ENCODE peak calls at places on chromosomes 13 and 19, in five cellular contexts. M, Z, V, E and K are unnamed samples.
A peak's percentile ranks its signal among the peaks of the same experiment; 100 is the strongest.

GRCh38 chr19:45173816-45174215 is 4.2 kb downstream of the TRAPPC6A start:
- DNase-seq in M (no peak), Z (peak; percentile 14), V (no peak), E (no peak), K (no peak)

GRCh38 chr19:56314018-56314583 is 538 bp downstream of the ZSCAN5A start:
- DNase-seq in M (peak; percentile 5), Z (peak; percentile 31), V (no peak), E (no peak), K (no peak)

GRCh38 chr13:86409466-86410241 is 610.4 kb upstream of the SLITRK6 start:
- DNase-seq in M (no peak), Z (no peak), V (no peak), E (no peak), K (no peak)

GRCh38 chr19:55671054-55671378 is 4.0 kb upstream of the EPN1 start:
- DNase-seq in M (no peak), Z (no peak), V (no peak), E (no peak), K (no peak)

GRCh38 chr19:11092181-11092538 is 2.9 kb downstream of the LDLR start:
- DNase-seq in M (no peak), Z (peak; percentile 76), V (peak; percentile 92), E (peak; percentile 46), K (no peak)

GRCh38 chr13:48902421-48902820 is 73.3 kb upstream of the FNDC3A start:
- DNase-seq in M (no peak), Z (peak; percentile 61), V (no peak), E (no peak), K (no peak)

GRCh38 chr19:4722671-4723464 is 774 bp downstream of the DPP9 start:
- DNase-seq in M (no peak), Z (peak; percentile 36), V (peak; percentile 36), E (no peak), K (peak; percentile 62)

GRCh38 chr19:44718441-44719261 is 19.7 kb downstream of the CEACAM16 start:
- DNase-seq in M (peak; percentile 80), Z (peak; percentile 14), V (peak; percentile 98), E (no peak), K (no peak)

GRCh38 chr13:50594276-50594970 is 249.1 kb downstream of the DLEU7 start:
- DNase-seq in M (no peak), Z (no peak), V (no peak), E (no peak), K (no peak)

GRCh38 chr19:2171349-2172145 is 7.8 kb downstream of the DOT1L start:
- DNase-seq in M (no peak), Z (no peak), V (no peak), E (peak; percentile 73), K (peak; percentile 80)

GRCh38 chr19:35063940-35064818 is 22.7 kb downstream of the HPN start:
- DNase-seq in M (no peak), Z (peak; percentile 87), V (peak; percentile 16), E (no peak), K (no peak)

GRCh38 chr19:15466851-15467733 is 2.7 kb upstream of the RASAL3 start:
- DNase-seq in M (no peak), Z (peak; percentile 96), V (peak; percentile 95), E (peak; percentile 46), K (no peak)

GRCh38 chr19:18775586-18776287 is 15.4 kb downstream of the COMP start:
- DNase-seq in M (no peak), Z (peak; percentile 60), V (no peak), E (no peak), K (no peak)

GRCh38 chr19:4831351-4832340 is at the start of gene TICAM1:
- DNase-seq in M (no peak), Z (peak; percentile 76), V (peak; percentile 78), E (peak; percentile 81), K (peak; percentile 68)

GRCh38 chr13:44915962-44916361 is 73.3 kb downstream of the NUFIP1 start:
- DNase-seq in M (no peak), Z (no peak), V (no peak), E (no peak), K (no peak)

GRCh38 chr13:102799544-102800144 is 725 bp downstream of the BIVM start:
- DNase-seq in M (no peak), Z (peak; percentile 27), V (peak; percentile 33), E (no peak), K (no peak)

GRCh38 chr19:38290631-38291147 is 13.4 kb upstream of the C19orf33 start:
- DNase-seq in M (no peak), Z (peak; percentile 89), V (peak; percentile 30), E (no peak), K (no peak)

GRCh38 chr13:84430441-84430840 is 548.2 kb upstream of the SLITRK1 start:
- DNase-seq in M (no peak), Z (peak; percentile 7), V (no peak), E (no peak), K (no peak)

GRCh38 chr13:44283598-44283997 is 90.0 kb upstream of the SERP2 start:
- DNase-seq in M (no peak), Z (no peak), V (no peak), E (no peak), K (no peak)

GRCh38 chr19:6418562-6418932 is 6.1 kb downstream of the KHSRP start:
- DNase-seq in M (no peak), Z (no peak), V (no peak), E (no peak), K (no peak)

GRCh38 chr19:38842439-38843174 is 7.2 kb downstream of the HNRNPL start:
- DNase-seq in M (no peak), Z (no peak), V (no peak), E (peak; percentile 43), K (peak; percentile 92)

GRCh38 chr19:49639401-49640112 is 386 bp downstream of the RRAS start:
- DNase-seq in M (no peak), Z (no peak), V (no peak), E (no peak), K (no peak)

GRCh38 chr19:38769635-38770211 is 3.6 kb downstream of the LGALS7 start:
- DNase-seq in M (peak; percentile 37), Z (peak; percentile 82), V (peak; percentile 85), E (peak; percentile 74), K (peak; percentile 98)

GRCh38 chr19:52428937-52429336 is at the start of gene ZNF534:
- DNase-seq in M (no peak), Z (no peak), V (no peak), E (no peak), K (no peak)

GRCh38 chr13:99297330-99297729 is 9.9 kb downstream of the GPR183 start:
- DNase-seq in M (no peak), Z (peak; percentile 50), V (no peak), E (no peak), K (no peak)

GRCh38 chr19:49512970-49513745 is 697 bp downstream of the FCGRT start:
- DNase-seq in M (no peak), Z (no peak), V (peak; percentile 47), E (no peak), K (peak; percentile 85)

GRCh38 chr19:12112701-12113100 is 27.4 kb downstream of the ZNF20 start:
- DNase-seq in M (no peak), Z (no peak), V (no peak), E (no peak), K (no peak)

GRCh38 chr19:46211201-46211881 is 18.2 kb upstream of the IGFL1 start:
- DNase-seq in M (no peak), Z (peak; percentile 20), V (peak; percentile 56), E (no peak), K (no peak)

GRCh38 chr13:43369319-43369718 is 345.9 kb downstream of the DNAJC15 start:
- DNase-seq in M (no peak), Z (no peak), V (no peak), E (no peak), K (no peak)

GRCh38 chr19:34495416-34495815 is 13.9 kb downstream of the WTIP start:
- DNase-seq in M (no peak), Z (no peak), V (no peak), E (no peak), K (no peak)

GRCh38 chr19:15330801-15331418 is 1.4 kb downstream of the BRD4 start:
- DNase-seq in M (no peak), Z (peak; percentile 92), V (peak; percentile 66), E (peak; percentile 21), K (no peak)

GRCh38 chr19:45404557-45405434 is at the start of gene PPP1R13L:
- DNase-seq in M (no peak), Z (peak; percentile 76), V (peak; percentile 94), E (no peak), K (peak; percentile 93)